ENCODE peak calls at places on chromosomes 4 and X, in seven cellular contexts. E is D341Med, B is COR-L47, H is PC-9, K is BJ, N is GM18507, U is iPS-NIHi11. L is an unnamed sample.
A peak's percentile ranks its signal among the peaks of the same experiment; 100 is the strongest.

GRCh38 chrX:96182366-96182765 is 502.3 kb upstream of the DIAPH2 start:
- DNase-seq in U (peak; percentile 26), E (peak; percentile 29), H (peak; percentile 1), B (no peak), N (no peak), K (no peak), L (no peak)

GRCh38 chr4:85039526-85039925 is 73.0 kb upstream of the WDFY3 start:
- DNase-seq in E (no peak), K (no peak), B (no peak), H (no peak), U (no peak), N (no peak), L (no peak)

GRCh38 chr4:149896428-149896827 is 80.8 kb upstream of the IQCM start:
- DNase-seq in U (no peak), H (peak; percentile 22), E (peak; percentile 67), B (peak; percentile 23), N (no peak), K (no peak), L (no peak)

GRCh38 chr4:17662694-17663093 is 48.3 kb downstream of the MED28 start:
- DNase-seq in B (no peak), U (no peak), H (no peak), K (peak; percentile 1), E (no peak), N (no peak), L (no peak)

GRCh38 chr4:48428926-48429325 is 54.2 kb upstream of the SLC10A4 start:
- DNase-seq in U (no peak), N (no peak), H (no peak), E (no peak), B (no peak), K (no peak), L (no peak)

GRCh38 chr4:82136161-82136801 is 237.5 kb downstream of the HNRNPD start:
- DNase-seq in E (no peak), N (no peak), B (no peak), U (no peak), K (no peak), H (no peak), L (no peak)

GRCh38 chrX:102840871-102841705 is 96.0 kb upstream of the RAB40AL start:
- DNase-seq in E (no peak), H (no peak), N (no peak), K (no peak), U (peak; percentile 11), B (no peak), L (no peak)

GRCh38 chrX:131217878-131218486 is 71.1 kb downstream of the IGSF1 start:
- DNase-seq in H (no peak), U (no peak), B (no peak), K (no peak), N (no peak), E (no peak), L (peak; percentile 4)

GRCh38 chrX:69139516-69139915 is 25.7 kb downstream of the PJA1 start:
- DNase-seq in U (no peak), E (no peak), B (no peak), K (no peak), N (no peak), H (no peak), L (peak; percentile 52)

GRCh38 chrX:135015526-135016245 is 6.7 kb downstream of the RTL8B start:
- DNase-seq in H (no peak), K (no peak), N (no peak), B (no peak), E (no peak), U (no peak), L (no peak)

GRCh38 chrX:120378570-120378969 is 16.7 kb downstream of the ATP1B4 start:
- DNase-seq in E (no peak), H (no peak), B (no peak), N (no peak), K (no peak), U (no peak), L (no peak)

GRCh38 chrX:129540725-129541184 is 696 bp downstream of the OCRL start:
- DNase-seq in B (no peak), U (no peak), K (no peak), N (no peak), H (peak; percentile 22), E (peak; percentile 36), L (no peak)

L was measured in BE2C.